ENCODE peak calls at places on chromosomes 16 and 17, in ten cellular contexts. One of them, this sample, is unnamed.

GRCh38 chr16:3514621-3515020 is 13.8 kb downstream of the CLUAP1 start:
- DNase-seq in stimulated activated CD8-positive, alpha-beta memory T cell treated with anti-CD3 and anti-CD28 coated beads, Interleukin-12 subunit alpha, Interleukin-12 subunit beta, amount 100 ng/mL, for 1 hour: no peak
- DNase-seq in cardiac septum: no peak
- DNase-seq in lower lobe of right lung: no peak
- DNase-seq in islet precursor cell: peak
- DNase-seq in NCI-H1092: no peak
- DNase-seq in activated T-cell treated with anti-CD3 and anti-CD28 coated beads for 48 hours: no peak
- DNase-seq in endodermal cell: no peak
- DNase-seq in GM03348: no peak
- DNase-seq in T-helper 1 cell: no peak
- DNase-seq in this sample: no peak

GRCh38 chr16:89669755-89670154 is 12.1 kb downstream of the SPATA33 start:
- DNase-seq in stimulated activated CD8-positive, alpha-beta memory T cell treated with anti-CD3 and anti-CD28 coated beads, Interleukin-12 subunit alpha, Interleukin-12 subunit beta, amount 100 ng/mL, for 1 hour: no peak
- DNase-seq in activated T-cell treated with anti-CD3 and anti-CD28 coated beads for 48 hours: no peak
- DNase-seq in islet precursor cell: no peak
- DNase-seq in GM03348: no peak
- DNase-seq in endodermal cell: no peak
- DNase-seq in lower lobe of right lung: no peak
- DNase-seq in T-helper 1 cell: no peak
- DNase-seq in NCI-H1092: no peak
- DNase-seq in cardiac septum: peak
- DNase-seq in this sample: no peak

GRCh38 chr16:72474511-72475123 is 302.7 kb upstream of the PMFBP1 start:
- DNase-seq in islet precursor cell: peak
- DNase-seq in cardiac septum: no peak
- DNase-seq in NCI-H1092: no peak
- DNase-seq in activated T-cell treated with anti-CD3 and anti-CD28 coated beads for 48 hours: no peak
- DNase-seq in T-helper 1 cell: no peak
- DNase-seq in stimulated activated CD8-positive, alpha-beta memory T cell treated with anti-CD3 and anti-CD28 coated beads, Interleukin-12 subunit alpha, Interleukin-12 subunit beta, amount 100 ng/mL, for 1 hour: no peak
- DNase-seq in GM03348: peak
- DNase-seq in lower lobe of right lung: no peak
- DNase-seq in endodermal cell: no peak
- DNase-seq in this sample: no peak

GRCh38 chr17:46878055-46878454 is 26.7 kb downstream of the WNT9B start:
- DNase-seq in activated T-cell treated with anti-CD3 and anti-CD28 coated beads for 48 hours: no peak
- DNase-seq in endodermal cell: peak
- DNase-seq in stimulated activated CD8-positive, alpha-beta memory T cell treated with anti-CD3 and anti-CD28 coated beads, Interleukin-12 subunit alpha, Interleukin-12 subunit beta, amount 100 ng/mL, for 1 hour: no peak
- DNase-seq in lower lobe of right lung: peak
- DNase-seq in T-helper 1 cell: no peak
- DNase-seq in cardiac septum: peak
- DNase-seq in islet precursor cell: peak
- DNase-seq in NCI-H1092: no peak
- DNase-seq in GM03348: no peak
- DNase-seq in this sample: peak

GRCh38 chr17:39800540-39800939 is 62.8 kb downstream of the GRB7 start:
- DNase-seq in islet precursor cell: peak
- DNase-seq in stimulated activated CD8-positive, alpha-beta memory T cell treated with anti-CD3 and anti-CD28 coated beads, Interleukin-12 subunit alpha, Interleukin-12 subunit beta, amount 100 ng/mL, for 1 hour: no peak
- DNase-seq in endodermal cell: no peak
- DNase-seq in activated T-cell treated with anti-CD3 and anti-CD28 coated beads for 48 hours: no peak
- DNase-seq in lower lobe of right lung: no peak
- DNase-seq in cardiac septum: no peak
- DNase-seq in NCI-H1092: no peak
- DNase-seq in GM03348: no peak
- DNase-seq in T-helper 1 cell: peak
- DNase-seq in this sample: no peak

GRCh38 chr17:82434216-82434565 is 15.8 kb upstream of the OGFOD3 start:
- DNase-seq in lower lobe of right lung: no peak
- DNase-seq in T-helper 1 cell: no peak
- DNase-seq in cardiac septum: no peak
- DNase-seq in activated T-cell treated with anti-CD3 and anti-CD28 coated beads for 48 hours: no peak
- DNase-seq in endodermal cell: no peak
- DNase-seq in stimulated activated CD8-positive, alpha-beta memory T cell treated with anti-CD3 and anti-CD28 coated beads, Interleukin-12 subunit alpha, Interleukin-12 subunit beta, amount 100 ng/mL, for 1 hour: no peak
- DNase-seq in islet precursor cell: no peak
- DNase-seq in NCI-H1092: no peak
- DNase-seq in GM03348: no peak
- DNase-seq in this sample: no peak

GRCh38 chr17:77692571-77693161 is 265.8 kb upstream of the TNRC6C start:
- DNase-seq in T-helper 1 cell: no peak
- DNase-seq in endodermal cell: peak
- DNase-seq in lower lobe of right lung: no peak
- DNase-seq in NCI-H1092: no peak
- DNase-seq in stimulated activated CD8-positive, alpha-beta memory T cell treated with anti-CD3 and anti-CD28 coated beads, Interleukin-12 subunit alpha, Interleukin-12 subunit beta, amount 100 ng/mL, for 1 hour: no peak
- DNase-seq in islet precursor cell: peak
- DNase-seq in cardiac septum: peak
- DNase-seq in GM03348: peak
- DNase-seq in activated T-cell treated with anti-CD3 and anti-CD28 coated beads for 48 hours: peak
- DNase-seq in this sample: peak

GRCh38 chr17:62792122-62792800 is 15.9 kb downstream of the MARCHF10 start:
- DNase-seq in T-helper 1 cell: no peak
- DNase-seq in GM03348: peak
- DNase-seq in endodermal cell: peak
- DNase-seq in cardiac septum: no peak
- DNase-seq in islet precursor cell: peak
- DNase-seq in lower lobe of right lung: no peak
- DNase-seq in stimulated activated CD8-positive, alpha-beta memory T cell treated with anti-CD3 and anti-CD28 coated beads, Interleukin-12 subunit alpha, Interleukin-12 subunit beta, amount 100 ng/mL, for 1 hour: no peak
- DNase-seq in NCI-H1092: no peak
- DNase-seq in activated T-cell treated with anti-CD3 and anti-CD28 coated beads for 48 hours: no peak
- DNase-seq in this sample: peak

GRCh38 chr17:11264183-11264871 is 23.3 kb downstream of the SHISA6 start:
- DNase-seq in stimulated activated CD8-positive, alpha-beta memory T cell treated with anti-CD3 and anti-CD28 coated beads, Interleukin-12 subunit alpha, Interleukin-12 subunit beta, amount 100 ng/mL, for 1 hour: no peak
- DNase-seq in cardiac septum: no peak
- DNase-seq in endodermal cell: no peak
- DNase-seq in T-helper 1 cell: no peak
- DNase-seq in NCI-H1092: no peak
- DNase-seq in lower lobe of right lung: no peak
- DNase-seq in GM03348: no peak
- DNase-seq in islet precursor cell: peak
- DNase-seq in activated T-cell treated with anti-CD3 and anti-CD28 coated beads for 48 hours: no peak
- DNase-seq in this sample: no peak

GRCh38 chr16:69833357-69833781 is 71.2 kb downstream of the WWP2 start:
- DNase-seq in cardiac septum: no peak
- DNase-seq in lower lobe of right lung: no peak
- DNase-seq in stimulated activated CD8-positive, alpha-beta memory T cell treated with anti-CD3 and anti-CD28 coated beads, Interleukin-12 subunit alpha, Interleukin-12 subunit beta, amount 100 ng/mL, for 1 hour: no peak
- DNase-seq in NCI-H1092: no peak
- DNase-seq in islet precursor cell: no peak
- DNase-seq in activated T-cell treated with anti-CD3 and anti-CD28 coated beads for 48 hours: no peak
- DNase-seq in endodermal cell: no peak
- DNase-seq in GM03348: no peak
- DNase-seq in T-helper 1 cell: no peak
- DNase-seq in this sample: peak

GRCh38 chr16:8867483-8868271 is 1.1 kb downstream of the CARHSP1 start:
- DNase-seq in endodermal cell: peak
- DNase-seq in lower lobe of right lung: no peak
- DNase-seq in T-helper 1 cell: peak
- DNase-seq in islet precursor cell: peak
- DNase-seq in cardiac septum: no peak
- DNase-seq in activated T-cell treated with anti-CD3 and anti-CD28 coated beads for 48 hours: no peak
- DNase-seq in NCI-H1092: peak
- DNase-seq in stimulated activated CD8-positive, alpha-beta memory T cell treated with anti-CD3 and anti-CD28 coated beads, Interleukin-12 subunit alpha, Interleukin-12 subunit beta, amount 100 ng/mL, for 1 hour: no peak
- DNase-seq in GM03348: peak
- DNase-seq in this sample: peak